ENCODE peak calls at places on chromosomes 16 and 17, in four cellular contexts. E is HCT116; M is activated CD8-positive, alpha-beta T cell treated with anti-CD3 and anti-CD28 coated beads for 36 hours; G is AG04450. S is an unnamed sample.

GRCh38 chr17:12985431-12986285 is 32.2 kb downstream of the ELAC2 start:
- DNase-seq in E (no peak), M (no peak), G (no peak), S (no peak)

GRCh38 chr16:14307059-14307531 is 236.0 kb downstream of the MRTFB start:
- DNase-seq in E (no peak), M (no peak), G (no peak), S (no peak)

GRCh38 chr17:54111576-54111975 is 288.8 kb downstream of the KIF2B start:
- DNase-seq in E (no peak), M (no peak), G (no peak), S (no peak)

GRCh38 chr16:50496990-50497389 is 51.2 kb upstream of the NKD1 start:
- DNase-seq in E (no peak), M (no peak), G (no peak), S (no peak)

GRCh38 chr16:24539850-24540484 is 601 bp downstream of the RBBP6 start:
- DNase-seq in E (no peak), M (peak; percentile 56), G (no peak), S (no peak)

GRCh38 chr17:75468779-75469373 is 12.4 kb downstream of the TMEM94 start:
- DNase-seq in E (no peak), M (no peak), G (no peak), S (no peak)

GRCh38 chr16:73205153-73205549 is 157.2 kb upstream of the ZFHX3 start:
- DNase-seq in E (no peak), M (no peak), G (no peak), S (no peak)

GRCh38 chr16:68069511-68070248 is 15.5 kb upstream of the NFATC3 start:
- DNase-seq in E (no peak), M (peak; percentile 64), G (no peak), S (no peak)

GRCh38 chr16:84340305-84341040 is 27.9 kb upstream of the ATP2C2 start:
- DNase-seq in E (no peak), M (no peak), G (no peak), S (no peak)

GRCh38 chr16:8712589-8713361 is 38.4 kb downstream of the ABAT start:
- DNase-seq in E (no peak), M (no peak), G (no peak), S (no peak)

GRCh38 chr17:44547625-44548297 is 9.5 kb upstream of the FZD2 start:
- DNase-seq in E (no peak), M (no peak), G (no peak), S (no peak)

GRCh38 chr17:39599006-39599664 is 8.6 kb downstream of the NEUROD2 start:
- DNase-seq in E (no peak), M (no peak), G (no peak), S (no peak)

GRCh38 chr16:68064791-68065365 is 20.3 kb upstream of the NFATC3 start:
- DNase-seq in E (peak; percentile 28), M (peak; percentile 85), G (no peak), S (peak; percentile 50)

GRCh38 chr17:29084476-29085148 is 41.7 kb downstream of the PIPOX start:
- DNase-seq in E (no peak), M (no peak), G (peak; percentile 7), S (no peak)

GRCh38 chr16:17470871-17471744 is at the start of gene XYLT1:
- DNase-seq in E (no peak), M (peak; percentile 51), G (peak; percentile 45), S (peak; percentile 38)

GRCh38 chr17:15233022-15233805 is 31.9 kb downstream of the PMP22 start:
- DNase-seq in E (no peak), M (peak; percentile 4), G (no peak), S (no peak)

GRCh38 chr17:13947499-13947898 is 121.8 kb upstream of the COX10 start:
- DNase-seq in E (no peak), M (no peak), G (no peak), S (no peak)

GRCh38 chr17:36117505-36118382 is 14.1 kb downstream of the CCL4 start:
- DNase-seq in E (no peak), M (peak; percentile 67), G (no peak), S (no peak)

GRCh38 chr16:67542464-67542863 is 13.8 kb downstream of the RIPOR1 start:
- DNase-seq in E (peak; percentile 59), M (peak; percentile 87), G (no peak), S (no peak)

GRCh38 chr17:29562615-29563014 is 4.2 kb downstream of the ABHD15 start:
- DNase-seq in E (no peak), M (no peak), G (no peak), S (no peak)

GRCh38 chr17:61411944-61412859 is 12.6 kb downstream of the TBX2 start:
- DNase-seq in E (peak; percentile 49), M (peak; percentile 75), G (no peak), S (peak; percentile 84)

GRCh38 chr17:48734328-48735056 is 5.9 kb upstream of the HOXB13 start:
- DNase-seq in E (no peak), M (no peak), G (no peak), S (no peak)

GRCh38 chr16:25155553-25156460 is 44.3 kb downstream of the LCMT1 start:
- DNase-seq in E (no peak), M (peak; percentile 82), G (no peak), S (no peak)

GRCh38 chr16:626787-627457 is 3.9 kb upstream of the WFIKKN1 start:
- DNase-seq in E (peak; percentile 72), M (no peak), G (peak; percentile 91), S (no peak)

GRCh38 chr17:30788918-30789317 is 35.6 kb downstream of the CRLF3 start:
- DNase-seq in E (no peak), M (no peak), G (no peak), S (no peak)

DNA sequence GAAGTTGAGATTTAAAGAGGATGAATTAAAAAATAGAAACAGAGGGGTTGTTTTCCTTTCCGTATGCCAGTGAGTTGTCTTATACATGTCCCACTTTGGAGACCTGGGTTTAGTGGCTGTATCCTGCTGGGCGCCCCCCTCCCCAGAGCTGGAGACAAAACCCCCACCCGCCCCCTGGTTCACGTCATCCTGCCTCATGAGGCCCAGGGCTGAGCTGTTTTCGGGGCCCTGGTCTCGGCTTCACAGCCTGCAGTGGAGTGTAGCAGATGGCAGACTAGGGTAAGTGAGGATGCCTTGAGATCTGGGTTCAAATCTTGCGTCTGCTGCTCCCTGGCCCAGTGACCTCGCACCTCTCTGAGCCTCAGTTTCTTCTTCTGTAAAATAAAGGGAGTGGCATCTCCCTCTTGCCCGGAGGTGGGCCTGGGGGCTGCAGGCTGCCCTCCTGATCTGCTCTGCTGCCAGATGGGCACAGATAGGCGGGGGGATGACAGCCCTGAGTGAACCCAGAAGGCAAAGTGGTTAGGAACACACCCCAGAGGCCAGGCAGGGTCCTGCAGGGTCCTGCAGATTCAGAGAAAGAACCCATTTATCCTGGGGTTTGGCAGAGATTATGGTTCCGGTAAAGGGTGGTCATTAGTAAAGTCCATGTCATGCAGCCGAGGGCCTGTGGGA is 45.1 kb downstream of the SOCS3 start:
- DNase-seq in E (no peak), M (peak; percentile 52), G (no peak), S (no peak)
- TF ChIP-seq CTCF in E (peak; percentile 72), M (no peak), G (peak; percentile 18), S (no peak)

GRCh38 chr16:56851671-56852400 is 13.2 kb upstream of the SLC12A3 start:
- DNase-seq in E (no peak), M (no peak), G (no peak), S (no peak)
- TF ChIP-seq CTCF in E (peak; percentile 63), M (peak; percentile 52), G (peak; percentile 71), S (peak; percentile 53)

GRCh38 chr17:689556-690247 is 24.9 kb downstream of the VPS53 start:
- DNase-seq in E (no peak), M (no peak), G (no peak), S (no peak)

GRCh38 chr17:685006-685405 is 29.6 kb downstream of the VPS53 start:
- DNase-seq in E (no peak), M (no peak), G (no peak), S (no peak)

GRCh38 chr17:690346-690745 is 24.3 kb downstream of the VPS53 start:
- DNase-seq in E (no peak), M (no peak), G (no peak), S (no peak)

GRCh38 chr17:691423-691822 is 23.2 kb downstream of the VPS53 start:
- DNase-seq in E (no peak), M (no peak), G (no peak), S (no peak)

DNA sequence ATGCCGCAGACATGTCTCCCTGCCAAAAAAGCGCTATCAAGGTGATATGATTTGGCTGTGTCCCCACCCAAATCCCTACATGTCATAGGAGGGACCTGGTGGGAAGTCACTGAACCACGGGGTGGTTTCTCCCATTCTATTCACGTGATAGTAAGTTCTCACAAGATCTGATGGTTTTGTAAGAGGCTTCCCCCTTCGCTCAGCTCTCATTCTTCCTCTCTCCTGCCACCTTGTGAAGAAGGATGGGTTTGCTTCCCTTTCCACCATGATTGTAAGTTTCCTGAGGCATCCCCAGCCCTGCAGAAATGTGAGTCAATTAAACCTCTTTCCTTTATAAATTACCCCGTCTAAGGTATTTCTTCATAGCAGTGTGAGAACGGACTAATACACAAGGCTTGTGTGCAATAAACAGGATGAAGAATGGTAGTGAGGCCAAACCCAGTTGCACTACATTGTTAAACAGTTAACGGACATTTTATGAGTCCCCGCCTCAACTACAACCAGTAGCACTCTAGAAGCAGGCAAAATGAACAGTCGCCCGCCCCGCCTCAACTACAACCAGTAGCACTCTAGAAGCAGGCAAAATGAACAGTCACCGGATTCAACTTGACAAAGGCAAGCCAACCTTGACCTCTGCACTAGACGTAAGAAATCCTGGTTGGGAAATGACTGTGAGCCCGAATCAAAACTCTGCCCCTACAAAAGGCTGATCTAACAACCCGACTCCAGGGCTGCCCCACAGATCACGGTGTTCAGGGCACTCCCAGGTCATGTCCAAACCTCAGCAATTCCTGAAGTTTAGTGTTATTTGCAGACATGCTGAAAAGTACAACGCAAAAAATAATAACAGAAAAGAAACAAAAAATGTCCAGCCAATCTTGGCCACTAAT is 26.3 kb downstream of the VPS53 start:
- DNase-seq in E (no peak), M (no peak), G (no peak), S (no peak)
- TF ChIP-seq CTCF in E (peak; percentile 24), M (no peak), G (peak; percentile 30), S (peak; percentile 35)

GRCh38 chr17:33202796-33203195 is 90.3 kb downstream of the ASIC2 start:
- DNase-seq in E (no peak), M (no peak), G (no peak), S (no peak)

GRCh38 chr17:33202011-33202410 is 91.1 kb downstream of the ASIC2 start:
- DNase-seq in E (no peak), M (no peak), G (no peak), S (no peak)

GRCh38 chr17:33200116-33200515 is 93.0 kb downstream of the ASIC2 start:
- DNase-seq in E (no peak), M (no peak), G (no peak), S (no peak)

GRCh38 chr17:33201255-33201654 is 91.8 kb downstream of the ASIC2 start:
- DNase-seq in E (no peak), M (no peak), G (no peak), S (no peak)

DNA sequence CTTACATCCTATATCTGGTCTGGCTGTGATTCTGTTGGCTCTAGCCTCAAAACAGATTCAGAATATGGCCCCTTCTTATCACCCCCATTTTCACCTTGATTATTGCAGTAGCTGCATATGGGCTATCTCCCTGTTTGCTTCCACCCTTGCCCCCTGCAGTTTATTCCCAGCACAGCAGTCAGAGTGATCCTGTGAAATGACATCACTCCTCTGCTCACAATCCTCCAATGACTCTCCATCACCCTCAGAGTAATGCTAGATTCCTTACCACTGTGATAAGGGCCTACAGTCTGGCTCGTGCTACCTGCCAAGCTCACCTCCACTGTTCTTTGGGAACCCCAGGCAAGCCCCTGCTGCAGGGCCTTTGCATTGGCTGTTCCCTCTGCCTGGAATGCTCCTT is 92.5 kb downstream of the ASIC2 start:
- DNase-seq in E (no peak), M (no peak), G (no peak), S (no peak)
- TF ChIP-seq CTCF in E (peak; percentile 30), M (no peak), G (peak; percentile 32), S (peak; percentile 21)

S was measured in progenitor cell of endocrine pancreas.